ENCODE peak calls at places on chromosomes 2 and 18, in five cellular contexts. One of them, this sample, is unnamed.

GRCh38 chr18:7177131-7177744 is 53.7 kb upstream of the LRRC30 start:
- DNase-seq in adrenal gland: peak
- DNase-seq in sigmoid colon: peak
- DNase-seq in ovary: peak
- DNase-seq in thoracic aorta: no peak
- DNase-seq in this sample: peak

GRCh38 chr18:5787936-5788335 is 107.4 kb downstream of the TMEM200C start:
- DNase-seq in adrenal gland: no peak
- DNase-seq in sigmoid colon: no peak
- DNase-seq in ovary: no peak
- DNase-seq in thoracic aorta: no peak
- DNase-seq in this sample: no peak

GRCh38 chr18:24268784-24269550 is 128.7 kb downstream of the OSBPL1A start:
- DNase-seq in adrenal gland: no peak
- DNase-seq in sigmoid colon: no peak
- DNase-seq in ovary: no peak
- DNase-seq in thoracic aorta: no peak
- DNase-seq in this sample: no peak

GRCh38 chr2:206274434-206275273 is at the start of gene ZDBF2:
- DNase-seq in adrenal gland: peak
- DNase-seq in sigmoid colon: peak
- DNase-seq in ovary: peak
- DNase-seq in thoracic aorta: no peak
- DNase-seq in this sample: peak

GRCh38 chr2:215970425-215970824 is 42.9 kb downstream of the MREG start:
- DNase-seq in adrenal gland: peak
- DNase-seq in sigmoid colon: no peak
- DNase-seq in ovary: no peak
- DNase-seq in thoracic aorta: no peak
- DNase-seq in this sample: no peak

GRCh38 chr2:30226144-30227032 is 4.9 kb upstream of the LBH start:
- DNase-seq in adrenal gland: no peak
- DNase-seq in sigmoid colon: peak
- DNase-seq in ovary: peak
- DNase-seq in thoracic aorta: no peak
- DNase-seq in this sample: no peak

GRCh38 chr2:158004131-158004530 is 97.5 kb upstream of the UPP2 start:
- DNase-seq in adrenal gland: no peak
- DNase-seq in sigmoid colon: no peak
- DNase-seq in ovary: no peak
- DNase-seq in thoracic aorta: no peak
- DNase-seq in this sample: no peak

GRCh38 chr2:233449921-233450853 is 95.9 kb downstream of the DGKD start:
- DNase-seq in adrenal gland: no peak
- DNase-seq in sigmoid colon: peak
- DNase-seq in ovary: peak
- DNase-seq in thoracic aorta: no peak
- DNase-seq in this sample: peak

GRCh38 chr2:41865263-41865662 is 182.6 kb upstream of the PKDCC start:
- DNase-seq in adrenal gland: no peak
- DNase-seq in sigmoid colon: no peak
- DNase-seq in ovary: no peak
- DNase-seq in thoracic aorta: no peak
- DNase-seq in this sample: no peak

GRCh38 chr2:48114256-48114655 is 208.0 kb upstream of the FBXO11 start:
- DNase-seq in adrenal gland: no peak
- DNase-seq in sigmoid colon: no peak
- DNase-seq in ovary: peak
- DNase-seq in thoracic aorta: no peak
- DNase-seq in this sample: no peak

GRCh38 chr18:32284284-32284683 is 94.4 kb downstream of the MEP1B start:
- DNase-seq in adrenal gland: no peak
- DNase-seq in sigmoid colon: no peak
- DNase-seq in ovary: no peak
- DNase-seq in thoracic aorta: no peak
- DNase-seq in this sample: no peak

GRCh38 chr2:159091381-159091780 is 122.9 kb downstream of the TANC1 start:
- DNase-seq in adrenal gland: no peak
- DNase-seq in sigmoid colon: no peak
- DNase-seq in ovary: no peak
- DNase-seq in thoracic aorta: no peak
- DNase-seq in this sample: no peak

GRCh38 chr18:48732767-48733424 is 194.1 kb downstream of the CTIF start:
- DNase-seq in adrenal gland: no peak
- DNase-seq in sigmoid colon: no peak
- DNase-seq in ovary: no peak
- DNase-seq in thoracic aorta: no peak
- DNase-seq in this sample: no peak

DNA sequence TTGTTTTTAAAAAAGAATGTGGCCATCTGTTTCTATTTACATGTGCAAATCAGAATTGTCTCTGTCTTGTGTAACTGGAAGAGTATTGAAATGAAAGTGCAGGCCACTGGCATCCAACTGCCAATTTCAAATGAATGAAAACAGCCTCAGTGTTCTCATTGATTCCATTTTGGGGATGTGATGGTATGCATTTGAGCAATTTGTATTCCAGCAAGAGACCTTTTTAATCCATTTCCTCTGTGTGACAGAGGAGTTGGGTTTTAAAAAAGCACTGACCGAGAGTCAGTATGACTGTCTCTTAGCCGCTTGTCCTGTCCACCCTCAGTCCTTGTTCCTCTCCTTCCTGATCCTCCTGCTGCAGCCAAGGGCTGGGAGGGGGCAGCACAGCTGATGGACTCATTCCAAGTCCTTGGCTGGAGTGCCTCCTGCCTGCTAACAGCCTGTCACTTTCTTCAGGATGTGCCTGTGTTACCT is 50.0 kb downstream of the ASAP2 start:
- DNase-seq in adrenal gland: no peak
- DNase-seq in sigmoid colon: no peak
- DNase-seq in ovary: no peak
- DNase-seq in thoracic aorta: no peak
- DNase-seq in this sample: no peak
- H3K4me3 ChIP-seq in adrenal gland: no peak
- H3K4me3 ChIP-seq in sigmoid colon: no peak
- H3K4me3 ChIP-seq in ovary: no peak
- H3K4me3 ChIP-seq in thoracic aorta: no peak
- H3K4me3 ChIP-seq in this sample: no peak

DNA sequence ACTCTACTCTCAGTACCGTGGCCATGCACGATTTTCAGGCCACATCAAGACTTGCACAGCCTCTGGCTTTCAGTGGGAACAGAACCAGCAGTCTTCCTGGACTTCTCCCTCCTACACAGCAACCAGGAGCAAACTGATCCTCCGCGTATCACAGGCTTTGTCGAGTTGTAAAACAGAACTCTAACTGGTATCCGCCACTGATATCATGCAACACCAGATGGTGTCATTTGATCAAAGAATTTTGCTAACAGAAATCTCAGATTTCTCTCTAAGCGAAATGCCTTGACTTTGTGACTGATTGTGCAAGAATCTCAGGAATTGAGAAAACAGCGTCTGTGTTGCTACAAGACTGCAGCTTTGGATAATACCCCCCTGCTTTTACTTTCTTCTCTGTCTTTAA is 85.7 kb downstream of the COPS8 start:
- DNase-seq in adrenal gland: peak
- DNase-seq in sigmoid colon: peak
- DNase-seq in ovary: peak
- DNase-seq in thoracic aorta: no peak
- DNase-seq in this sample: no peak
- TF ChIP-seq CTCF in adrenal gland: peak
- TF ChIP-seq CTCF in sigmoid colon: peak
- TF ChIP-seq CTCF in ovary: no peak
- TF ChIP-seq CTCF in thoracic aorta: no peak
- TF ChIP-seq CTCF in this sample: no peak

GRCh38 chr2:100818606-100819364 is 1.2 kb upstream of the NPAS2 start:
- DNase-seq in adrenal gland: peak
- DNase-seq in sigmoid colon: peak
- DNase-seq in ovary: peak
- DNase-seq in thoracic aorta: peak
- DNase-seq in this sample: peak
- H3K4me3 ChIP-seq in adrenal gland: no peak
- H3K4me3 ChIP-seq in sigmoid colon: peak
- H3K4me3 ChIP-seq in ovary: peak
- H3K4me3 ChIP-seq in thoracic aorta: peak
- H3K4me3 ChIP-seq in this sample: peak

DNA sequence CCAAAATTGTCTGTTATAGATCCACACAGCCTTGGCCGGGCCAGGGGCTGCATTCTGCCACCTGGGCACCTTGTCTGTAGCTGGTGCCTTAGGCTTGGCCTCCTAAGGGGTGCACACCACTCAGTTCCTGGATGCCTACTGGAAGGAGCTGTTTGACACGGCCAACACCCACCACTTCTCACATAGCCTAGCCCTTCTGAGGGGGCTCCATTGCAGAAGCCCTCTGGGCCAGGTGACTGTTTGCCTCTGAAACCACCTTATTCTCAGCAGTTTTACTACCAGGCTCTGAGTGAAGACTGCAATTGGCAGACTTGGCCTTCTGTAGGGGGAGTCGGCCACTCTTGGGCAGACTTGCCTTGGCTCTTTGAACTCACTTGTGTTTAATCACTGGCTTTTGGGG is 39.5 kb downstream of the EPHA4 start:
- DNase-seq in adrenal gland: no peak
- DNase-seq in sigmoid colon: no peak
- DNase-seq in ovary: no peak
- DNase-seq in thoracic aorta: no peak
- DNase-seq in this sample: no peak
- TF ChIP-seq CTCF in adrenal gland: no peak
- TF ChIP-seq CTCF in sigmoid colon: no peak
- TF ChIP-seq CTCF in ovary: no peak
- TF ChIP-seq CTCF in thoracic aorta: no peak
- TF ChIP-seq CTCF in this sample: no peak

GRCh38 chr18:36401462-36401861 is 103.9 kb downstream of the FHOD3 start:
- DNase-seq in adrenal gland: no peak
- DNase-seq in sigmoid colon: no peak
- DNase-seq in ovary: no peak
- DNase-seq in thoracic aorta: no peak
- DNase-seq in this sample: no peak
- H3K4me3 ChIP-seq in adrenal gland: no peak
- H3K4me3 ChIP-seq in sigmoid colon: no peak
- H3K4me3 ChIP-seq in ovary: no peak
- H3K4me3 ChIP-seq in thoracic aorta: no peak
- H3K4me3 ChIP-seq in this sample: no peak

GRCh38 chr2:43950383-43951008 is 45.3 kb downstream of the LRPPRC start:
- DNase-seq in adrenal gland: no peak
- DNase-seq in sigmoid colon: no peak
- DNase-seq in ovary: no peak
- DNase-seq in thoracic aorta: no peak
- DNase-seq in this sample: no peak
- TF ChIP-seq CTCF in adrenal gland: peak
- TF ChIP-seq CTCF in sigmoid colon: peak
- TF ChIP-seq CTCF in ovary: no peak
- TF ChIP-seq CTCF in thoracic aorta: peak
- TF ChIP-seq CTCF in this sample: peak

GRCh38 chr2:241138471-241138870 is 10.8 kb downstream of the PASK start:
- DNase-seq in adrenal gland: no peak
- DNase-seq in sigmoid colon: peak
- DNase-seq in ovary: no peak
- DNase-seq in thoracic aorta: no peak
- DNase-seq in this sample: no peak

GRCh38 chr2:241141214-241141770 is 8.0 kb downstream of the PASK start:
- DNase-seq in adrenal gland: no peak
- DNase-seq in sigmoid colon: peak
- DNase-seq in ovary: no peak
- DNase-seq in thoracic aorta: no peak
- DNase-seq in this sample: no peak

GRCh38 chr2:241140445-241140840 is 8.8 kb downstream of the PASK start:
- DNase-seq in adrenal gland: no peak
- DNase-seq in sigmoid colon: peak
- DNase-seq in ovary: no peak
- DNase-seq in thoracic aorta: no peak
- DNase-seq in this sample: peak

GRCh38 chr2:241137276-241138190 is 11.7 kb downstream of the PASK start:
- DNase-seq in adrenal gland: no peak
- DNase-seq in sigmoid colon: peak
- DNase-seq in ovary: no peak
- DNase-seq in thoracic aorta: no peak
- DNase-seq in this sample: no peak

GRCh38 chr2:241139531-241140444 is 9.5 kb downstream of the PASK start:
- DNase-seq in adrenal gland: peak
- DNase-seq in sigmoid colon: peak
- DNase-seq in ovary: no peak
- DNase-seq in thoracic aorta: no peak
- DNase-seq in this sample: no peak
- H3K4me3 ChIP-seq in adrenal gland: no peak
- H3K4me3 ChIP-seq in sigmoid colon: no peak
- H3K4me3 ChIP-seq in ovary: no peak
- H3K4me3 ChIP-seq in thoracic aorta: no peak
- H3K4me3 ChIP-seq in this sample: no peak

GRCh38 chr18:37484893-37485834 is 80.4 kb downstream of the CELF4 start:
- DNase-seq in adrenal gland: no peak
- DNase-seq in sigmoid colon: no peak
- DNase-seq in ovary: peak
- DNase-seq in thoracic aorta: no peak
- DNase-seq in this sample: no peak
- TF ChIP-seq CTCF in adrenal gland: no peak
- TF ChIP-seq CTCF in sigmoid colon: no peak
- TF ChIP-seq CTCF in ovary: no peak
- TF ChIP-seq CTCF in thoracic aorta: no peak
- TF ChIP-seq CTCF in this sample: peak

GRCh38 chr18:8614875-8615274 is 5.6 kb downstream of the RAB12 start:
- DNase-seq in adrenal gland: no peak
- DNase-seq in sigmoid colon: no peak
- DNase-seq in ovary: no peak
- DNase-seq in thoracic aorta: no peak
- DNase-seq in this sample: no peak
- H3K4me3 ChIP-seq in adrenal gland: no peak
- H3K4me3 ChIP-seq in sigmoid colon: no peak
- H3K4me3 ChIP-seq in ovary: no peak
- H3K4me3 ChIP-seq in thoracic aorta: no peak
- H3K4me3 ChIP-seq in this sample: no peak

GRCh38 chr18:47174545-47175116 is 1.5 kb downstream of the IER3IP1 start:
- DNase-seq in adrenal gland: no peak
- DNase-seq in sigmoid colon: no peak
- DNase-seq in ovary: no peak
- DNase-seq in thoracic aorta: no peak
- DNase-seq in this sample: no peak

GRCh38 chr18:47180765-47181164 is 4.6 kb upstream of the IER3IP1 start:
- DNase-seq in adrenal gland: no peak
- DNase-seq in sigmoid colon: no peak
- DNase-seq in ovary: no peak
- DNase-seq in thoracic aorta: no peak
- DNase-seq in this sample: no peak

GRCh38 chr18:47175283-47175894 is 775 bp downstream of the IER3IP1 start:
- DNase-seq in adrenal gland: no peak
- DNase-seq in sigmoid colon: no peak
- DNase-seq in ovary: no peak
- DNase-seq in thoracic aorta: no peak
- DNase-seq in this sample: no peak

GRCh38 chr18:47172476-47172875 is 3.7 kb downstream of the IER3IP1 start:
- DNase-seq in adrenal gland: no peak
- DNase-seq in sigmoid colon: no peak
- DNase-seq in ovary: no peak
- DNase-seq in thoracic aorta: no peak
- DNase-seq in this sample: no peak

GRCh38 chr18:47175895-47176575 is at the start of gene IER3IP1:
- DNase-seq in adrenal gland: peak
- DNase-seq in sigmoid colon: peak
- DNase-seq in ovary: peak
- DNase-seq in thoracic aorta: peak
- DNase-seq in this sample: peak
- TF ChIP-seq CTCF in adrenal gland: no peak
- TF ChIP-seq CTCF in sigmoid colon: no peak
- TF ChIP-seq CTCF in ovary: no peak
- TF ChIP-seq CTCF in thoracic aorta: no peak
- TF ChIP-seq CTCF in this sample: peak

This sample was measured in right lobe of liver.